ENCODE peak calls at places on chromosomes 3 and 15, in nine cellular contexts. One of them, this sample, is unnamed.

GRCh38 chr15:55343168-55343567 is 24.1 kb downstream of the PIGB start:
- DNase-seq in GM12878: no peak
- DNase-seq in stomach: no peak
- DNase-seq in PC-3: no peak
- DNase-seq in brain microvascular endothelial cell: no peak
- DNase-seq in pancreas: no peak
- DNase-seq in right lobe of liver: no peak
- DNase-seq in SK-N-SH: peak
- DNase-seq in left ventricle myocardium inferior: no peak
- DNase-seq in this sample: no peak

GRCh38 chr3:30915782-30916181 is 21.3 kb upstream of the GADL1 start:
- DNase-seq in GM12878: no peak
- DNase-seq in stomach: no peak
- DNase-seq in PC-3: no peak
- DNase-seq in brain microvascular endothelial cell: no peak
- DNase-seq in pancreas: no peak
- DNase-seq in right lobe of liver: no peak
- DNase-seq in SK-N-SH: no peak
- DNase-seq in left ventricle myocardium inferior: no peak
- DNase-seq in this sample: no peak

GRCh38 chr15:45790325-45790943 is 155.6 kb downstream of the SQOR start:
- DNase-seq in GM12878: no peak
- DNase-seq in stomach: peak
- DNase-seq in PC-3: peak
- DNase-seq in brain microvascular endothelial cell: peak
- DNase-seq in pancreas: peak
- DNase-seq in right lobe of liver: no peak
- DNase-seq in SK-N-SH: peak
- DNase-seq in left ventricle myocardium inferior: peak
- DNase-seq in this sample: no peak

GRCh38 chr3:134643150-134643675 is 7.6 kb downstream of the KY start:
- DNase-seq in GM12878: no peak
- DNase-seq in stomach: peak
- DNase-seq in PC-3: no peak
- DNase-seq in brain microvascular endothelial cell: no peak
- DNase-seq in pancreas: no peak
- DNase-seq in right lobe of liver: no peak
- DNase-seq in SK-N-SH: no peak
- DNase-seq in left ventricle myocardium inferior: no peak
- DNase-seq in this sample: no peak

GRCh38 chr3:149646181-149646766 is 11.6 kb downstream of the WWTR1 start:
- DNase-seq in GM12878: no peak
- DNase-seq in stomach: no peak
- DNase-seq in PC-3: peak
- DNase-seq in brain microvascular endothelial cell: peak
- DNase-seq in pancreas: no peak
- DNase-seq in right lobe of liver: no peak
- DNase-seq in SK-N-SH: no peak
- DNase-seq in left ventricle myocardium inferior: no peak
- DNase-seq in this sample: no peak

GRCh38 chr15:35624881-35625280 is 78.9 kb upstream of the DPH6 start:
- DNase-seq in GM12878: no peak
- DNase-seq in stomach: no peak
- DNase-seq in PC-3: no peak
- DNase-seq in brain microvascular endothelial cell: peak
- DNase-seq in pancreas: no peak
- DNase-seq in right lobe of liver: peak
- DNase-seq in SK-N-SH: no peak
- DNase-seq in left ventricle myocardium inferior: no peak
- DNase-seq in this sample: peak

GRCh38 chr3:104273046-104273649 is 1093.6 kb upstream of the ALCAM start:
- DNase-seq in GM12878: no peak
- DNase-seq in stomach: no peak
- DNase-seq in PC-3: peak
- DNase-seq in brain microvascular endothelial cell: peak
- DNase-seq in pancreas: no peak
- DNase-seq in right lobe of liver: no peak
- DNase-seq in SK-N-SH: no peak
- DNase-seq in left ventricle myocardium inferior: no peak
- DNase-seq in this sample: no peak

GRCh38 chr15:77633913-77634265 is 1.2 kb upstream of the LINGO1 start:
- DNase-seq in GM12878: no peak
- DNase-seq in stomach: no peak
- DNase-seq in PC-3: no peak
- DNase-seq in brain microvascular endothelial cell: no peak
- DNase-seq in pancreas: no peak
- DNase-seq in right lobe of liver: no peak
- DNase-seq in SK-N-SH: no peak
- DNase-seq in left ventricle myocardium inferior: no peak
- DNase-seq in this sample: no peak

GRCh38 chr3:54882114-54882833 is 45.6 kb downstream of the LRTM1 start:
- DNase-seq in GM12878: no peak
- DNase-seq in stomach: no peak
- DNase-seq in PC-3: peak
- DNase-seq in brain microvascular endothelial cell: peak
- DNase-seq in pancreas: no peak
- DNase-seq in right lobe of liver: no peak
- DNase-seq in SK-N-SH: no peak
- DNase-seq in left ventricle myocardium inferior: no peak
- DNase-seq in this sample: no peak

GRCh38 chr3:110654820-110655522 is 416.6 kb upstream of the NECTIN3 start:
- DNase-seq in GM12878: no peak
- DNase-seq in stomach: no peak
- DNase-seq in PC-3: no peak
- DNase-seq in brain microvascular endothelial cell: no peak
- DNase-seq in pancreas: no peak
- DNase-seq in right lobe of liver: no peak
- DNase-seq in SK-N-SH: no peak
- DNase-seq in left ventricle myocardium inferior: no peak
- DNase-seq in this sample: no peak
- H3K27ac ChIP-seq in GM12878: no peak
- H3K27ac ChIP-seq in stomach: peak
- H3K27ac ChIP-seq in PC-3: no peak
- H3K27ac ChIP-seq in brain microvascular endothelial cell: no peak
- H3K27ac ChIP-seq in pancreas: peak
- H3K27ac ChIP-seq in right lobe of liver: no peak
- H3K27ac ChIP-seq in SK-N-SH: no peak
- H3K27ac ChIP-seq in left ventricle myocardium inferior: no peak
- H3K27ac ChIP-seq in this sample: no peak

GRCh38 chr15:31433101-31433500 is 106.5 kb downstream of the KLF13 start:
- DNase-seq in GM12878: no peak
- DNase-seq in stomach: no peak
- DNase-seq in PC-3: no peak
- DNase-seq in brain microvascular endothelial cell: no peak
- DNase-seq in pancreas: no peak
- DNase-seq in right lobe of liver: no peak
- DNase-seq in SK-N-SH: no peak
- DNase-seq in left ventricle myocardium inferior: no peak
- DNase-seq in this sample: no peak

GRCh38 chr15:31435256-31435781 is 108.7 kb downstream of the KLF13 start:
- DNase-seq in GM12878: peak
- DNase-seq in stomach: peak
- DNase-seq in PC-3: peak
- DNase-seq in brain microvascular endothelial cell: peak
- DNase-seq in pancreas: peak
- DNase-seq in right lobe of liver: peak
- DNase-seq in SK-N-SH: peak
- DNase-seq in left ventricle myocardium inferior: peak
- DNase-seq in this sample: peak

GRCh38 chr15:31433574-31433973 is 106.9 kb downstream of the KLF13 start:
- DNase-seq in GM12878: no peak
- DNase-seq in stomach: no peak
- DNase-seq in PC-3: no peak
- DNase-seq in brain microvascular endothelial cell: no peak
- DNase-seq in pancreas: no peak
- DNase-seq in right lobe of liver: no peak
- DNase-seq in SK-N-SH: no peak
- DNase-seq in left ventricle myocardium inferior: no peak
- DNase-seq in this sample: no peak

GRCh38 chr15:31435891-31436628 is 109.4 kb downstream of the KLF13 start:
- DNase-seq in GM12878: no peak
- DNase-seq in stomach: no peak
- DNase-seq in PC-3: peak
- DNase-seq in brain microvascular endothelial cell: no peak
- DNase-seq in pancreas: no peak
- DNase-seq in right lobe of liver: no peak
- DNase-seq in SK-N-SH: no peak
- DNase-seq in left ventricle myocardium inferior: no peak
- DNase-seq in this sample: no peak

DNA sequence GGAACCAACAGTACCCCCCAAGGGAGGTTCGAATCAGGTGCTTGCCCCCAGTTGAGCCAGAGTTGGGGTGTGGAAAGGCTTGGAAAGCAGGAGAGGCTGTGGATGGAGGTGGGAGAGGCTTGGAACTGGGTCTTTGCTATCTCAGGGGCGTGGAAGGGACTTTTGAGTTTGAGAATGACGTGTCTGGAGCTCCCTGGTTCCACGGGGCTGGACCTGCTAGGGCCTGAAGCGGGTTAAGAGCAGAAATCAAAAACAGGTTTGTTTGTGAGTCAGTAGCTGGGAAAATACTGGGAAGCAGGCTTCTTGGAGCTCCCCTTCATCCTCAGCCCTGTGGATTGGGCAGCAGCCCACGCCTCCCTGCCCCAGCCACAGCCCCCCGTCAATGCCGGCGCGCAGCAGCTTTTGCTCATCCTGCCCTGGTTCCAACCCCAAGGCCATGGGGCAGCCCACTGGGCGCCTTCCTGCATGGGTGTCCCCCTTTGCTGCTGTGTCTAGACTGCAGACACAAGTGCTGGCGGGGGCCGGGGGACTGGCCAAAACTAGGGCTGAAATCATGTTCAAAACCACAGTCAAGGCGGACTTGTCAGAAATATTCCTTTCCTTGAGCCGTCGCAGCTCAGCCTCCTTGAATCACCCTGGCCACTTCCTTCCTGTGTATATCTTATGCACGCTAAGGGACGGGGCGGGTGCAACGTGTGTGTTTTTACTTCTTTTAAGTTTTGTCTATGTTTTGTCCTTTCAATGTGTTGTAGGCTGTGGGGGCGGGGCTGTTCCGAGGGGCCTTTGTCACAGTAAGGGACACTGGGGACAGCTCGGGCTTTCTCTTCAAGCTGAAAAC is 108.0 kb downstream of the KLF13 start:
- DNase-seq in GM12878: peak
- DNase-seq in stomach: peak
- DNase-seq in PC-3: peak
- DNase-seq in brain microvascular endothelial cell: peak
- DNase-seq in pancreas: no peak
- DNase-seq in right lobe of liver: peak
- DNase-seq in SK-N-SH: no peak
- DNase-seq in left ventricle myocardium inferior: peak
- DNase-seq in this sample: peak
- TF ChIP-seq CTCF in GM12878: no peak
- TF ChIP-seq CTCF in stomach: no peak
- TF ChIP-seq CTCF in PC-3: no peak
- TF ChIP-seq CTCF in brain microvascular endothelial cell: no peak
- TF ChIP-seq CTCF in pancreas: no peak
- TF ChIP-seq CTCF in right lobe of liver: no peak
- TF ChIP-seq CTCF in SK-N-SH: no peak
- TF ChIP-seq CTCF in left ventricle myocardium inferior: no peak
- TF ChIP-seq CTCF in this sample: no peak

GRCh38 chr15:75713338-75713895 is 769 bp upstream of the CSPG4 start:
- DNase-seq in GM12878: no peak
- DNase-seq in stomach: peak
- DNase-seq in PC-3: no peak
- DNase-seq in brain microvascular endothelial cell: no peak
- DNase-seq in pancreas: no peak
- DNase-seq in right lobe of liver: peak
- DNase-seq in SK-N-SH: no peak
- DNase-seq in left ventricle myocardium inferior: no peak
- DNase-seq in this sample: no peak

GRCh38 chr15:75718326-75718725 is 5.7 kb upstream of the CSPG4 start:
- DNase-seq in GM12878: no peak
- DNase-seq in stomach: peak
- DNase-seq in PC-3: peak
- DNase-seq in brain microvascular endothelial cell: peak
- DNase-seq in pancreas: no peak
- DNase-seq in right lobe of liver: no peak
- DNase-seq in SK-N-SH: peak
- DNase-seq in left ventricle myocardium inferior: no peak
- DNase-seq in this sample: no peak

GRCh38 chr15:75714195-75714594 is 1.5 kb upstream of the CSPG4 start:
- DNase-seq in GM12878: no peak
- DNase-seq in stomach: no peak
- DNase-seq in PC-3: no peak
- DNase-seq in brain microvascular endothelial cell: no peak
- DNase-seq in pancreas: no peak
- DNase-seq in right lobe of liver: no peak
- DNase-seq in SK-N-SH: no peak
- DNase-seq in left ventricle myocardium inferior: no peak
- DNase-seq in this sample: no peak

GRCh38 chr15:75712668-75713337 is at the start of gene CSPG4:
- DNase-seq in GM12878: no peak
- DNase-seq in stomach: peak
- DNase-seq in PC-3: peak
- DNase-seq in brain microvascular endothelial cell: peak
- DNase-seq in pancreas: no peak
- DNase-seq in right lobe of liver: peak
- DNase-seq in SK-N-SH: no peak
- DNase-seq in left ventricle myocardium inferior: peak
- DNase-seq in this sample: no peak
- H3K27ac ChIP-seq in GM12878: no peak
- H3K27ac ChIP-seq in stomach: peak
- H3K27ac ChIP-seq in PC-3: no peak
- H3K27ac ChIP-seq in brain microvascular endothelial cell: peak
- H3K27ac ChIP-seq in pancreas: no peak
- H3K27ac ChIP-seq in right lobe of liver: no peak
- H3K27ac ChIP-seq in SK-N-SH: no peak
- H3K27ac ChIP-seq in left ventricle myocardium inferior: peak
- H3K27ac ChIP-seq in this sample: peak

GRCh38 chr3:131047582-131047981 is 20.9 kb downstream of the NEK11 start:
- DNase-seq in GM12878: no peak
- DNase-seq in stomach: no peak
- DNase-seq in PC-3: no peak
- DNase-seq in brain microvascular endothelial cell: no peak
- DNase-seq in pancreas: no peak
- DNase-seq in right lobe of liver: no peak
- DNase-seq in SK-N-SH: no peak
- DNase-seq in left ventricle myocardium inferior: no peak
- DNase-seq in this sample: no peak
- TF ChIP-seq CTCF in GM12878: peak
- TF ChIP-seq CTCF in stomach: no peak
- TF ChIP-seq CTCF in PC-3: peak
- TF ChIP-seq CTCF in brain microvascular endothelial cell: peak
- TF ChIP-seq CTCF in pancreas: no peak
- TF ChIP-seq CTCF in right lobe of liver: no peak
- TF ChIP-seq CTCF in SK-N-SH: peak
- TF ChIP-seq CTCF in left ventricle myocardium inferior: no peak
- TF ChIP-seq CTCF in this sample: no peak

DNA sequence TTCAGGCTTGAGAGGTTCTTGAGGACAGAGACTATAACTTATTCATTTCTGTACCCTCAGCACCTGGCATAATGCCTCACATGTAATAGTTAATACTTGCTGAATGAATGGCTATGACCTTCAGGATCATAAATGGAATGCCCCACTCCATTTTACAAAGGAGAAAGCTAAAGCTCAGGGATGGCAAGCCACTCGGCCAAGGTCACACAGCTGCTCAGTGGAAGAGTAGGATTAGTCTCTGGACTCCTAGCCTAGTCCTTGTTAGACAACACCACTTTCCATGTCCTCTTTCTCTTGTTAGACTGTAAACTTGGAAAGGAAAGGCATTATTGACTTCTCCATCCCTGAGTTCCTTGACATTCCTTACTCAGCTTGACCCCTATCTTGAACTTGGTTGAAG is 3.2 kb upstream of the ALPK3 start:
- DNase-seq in GM12878: no peak
- DNase-seq in stomach: no peak
- DNase-seq in PC-3: no peak
- DNase-seq in brain microvascular endothelial cell: no peak
- DNase-seq in pancreas: no peak
- DNase-seq in right lobe of liver: no peak
- DNase-seq in SK-N-SH: no peak
- DNase-seq in left ventricle myocardium inferior: no peak
- DNase-seq in this sample: no peak
- H3K27ac ChIP-seq in GM12878: no peak
- H3K27ac ChIP-seq in stomach: no peak
- H3K27ac ChIP-seq in PC-3: no peak
- H3K27ac ChIP-seq in brain microvascular endothelial cell: no peak
- H3K27ac ChIP-seq in pancreas: no peak
- H3K27ac ChIP-seq in right lobe of liver: no peak
- H3K27ac ChIP-seq in SK-N-SH: no peak
- H3K27ac ChIP-seq in left ventricle myocardium inferior: no peak
- H3K27ac ChIP-seq in this sample: no peak